ENCODE peak calls at places on chromosomes 12 and 14, in four cellular contexts. One of them, this sample, is unnamed.

GRCh38 chr14:63283501-63284248 is 35.1 kb downstream of the GPHB5 start:
- DNase-seq in K562: no peak
- DNase-seq in tibial nerve: no peak
- DNase-seq in suprapubic skin: no peak
- DNase-seq in this sample: no peak

GRCh38 chr14:21070610-21071224 is 613 bp downstream of the ARHGEF40 start:
- DNase-seq in K562: no peak
- DNase-seq in tibial nerve: no peak
- DNase-seq in suprapubic skin: no peak
- DNase-seq in this sample: no peak

GRCh38 chr14:49770212-49770817 is 2.4 kb downstream of the KLHDC2 start:
- DNase-seq in K562: no peak
- DNase-seq in tibial nerve: no peak
- DNase-seq in suprapubic skin: no peak
- DNase-seq in this sample: no peak

GRCh38 chr12:11513288-11513687 is 117.9 kb upstream of the PRB2 start:
- DNase-seq in K562: peak
- DNase-seq in tibial nerve: no peak
- DNase-seq in suprapubic skin: no peak
- DNase-seq in this sample: no peak

GRCh38 chr14:100416921-100417451 is 93.8 kb downstream of the SLC25A47 start:
- DNase-seq in K562: no peak
- DNase-seq in tibial nerve: no peak
- DNase-seq in suprapubic skin: no peak
- DNase-seq in this sample: no peak

GRCh38 chr12:9773216-9773877 is 12.6 kb upstream of the CD69 start:
- DNase-seq in K562: no peak
- DNase-seq in tibial nerve: no peak
- DNase-seq in suprapubic skin: no peak
- DNase-seq in this sample: no peak

GRCh38 chr12:123134265-123134664 is 16.6 kb downstream of the PITPNM2 start:
- DNase-seq in K562: no peak
- DNase-seq in tibial nerve: no peak
- DNase-seq in suprapubic skin: no peak
- DNase-seq in this sample: no peak

GRCh38 chr12:11075642-11076041 is 13.5 kb upstream of the TAS2R46 start:
- DNase-seq in K562: no peak
- DNase-seq in tibial nerve: no peak
- DNase-seq in suprapubic skin: no peak
- DNase-seq in this sample: no peak

GRCh38 chr12:125070117-125070516 is 4.9 kb downstream of the AACS start:
- DNase-seq in K562: no peak
- DNase-seq in tibial nerve: no peak
- DNase-seq in suprapubic skin: no peak
- DNase-seq in this sample: no peak

GRCh38 chr12:124441443-124442190 is 125.8 kb downstream of the NCOR2 start:
- DNase-seq in K562: peak
- DNase-seq in tibial nerve: no peak
- DNase-seq in suprapubic skin: no peak
- DNase-seq in this sample: no peak

GRCh38 chr12:105079011-105079570 is 5.2 kb downstream of the ALDH1L2 start:
- DNase-seq in K562: no peak
- DNase-seq in tibial nerve: no peak
- DNase-seq in suprapubic skin: no peak
- DNase-seq in this sample: no peak

GRCh38 chr14:88960528-88960927 is 136.1 kb downstream of the TTC8 start:
- DNase-seq in K562: no peak
- DNase-seq in tibial nerve: no peak
- DNase-seq in suprapubic skin: no peak
- DNase-seq in this sample: no peak

GRCh38 chr12:68750506-68750905 is 4.5 kb downstream of the SLC35E3 start:
- DNase-seq in K562: no peak
- DNase-seq in tibial nerve: no peak
- DNase-seq in suprapubic skin: no peak
- DNase-seq in this sample: no peak

GRCh38 chr14:85468815-85469214 is 61.1 kb upstream of the FLRT2 start:
- DNase-seq in K562: no peak
- DNase-seq in tibial nerve: no peak
- DNase-seq in suprapubic skin: no peak
- DNase-seq in this sample: no peak

GRCh38 chr14:105326891-105327694 is 12.5 kb downstream of the PACS2 start:
- DNase-seq in K562: no peak
- DNase-seq in tibial nerve: no peak
- DNase-seq in suprapubic skin: no peak
- DNase-seq in this sample: no peak

GRCh38 chr14:24270537-24271133 is 762 bp downstream of the RABGGTA start:
- DNase-seq in K562: no peak
- DNase-seq in tibial nerve: no peak
- DNase-seq in suprapubic skin: no peak
- DNase-seq in this sample: no peak

GRCh38 chr12:47753021-47754001 is 5.4 kb downstream of the RAPGEF3 start:
- DNase-seq in K562: no peak
- DNase-seq in tibial nerve: no peak
- DNase-seq in suprapubic skin: peak
- DNase-seq in this sample: no peak

GRCh38 chr14:100159107-100159864 is at the start of gene DEGS2:
- DNase-seq in K562: no peak
- DNase-seq in tibial nerve: no peak
- DNase-seq in suprapubic skin: no peak
- DNase-seq in this sample: no peak

GRCh38 chr14:105853907-105854599 is 327.7 kb downstream of the TMEM121 start:
- DNase-seq in K562: no peak
- DNase-seq in tibial nerve: no peak
- DNase-seq in suprapubic skin: no peak
- DNase-seq in this sample: no peak

GRCh38 chr14:104094056-104094708 is 8.7 kb downstream of the ASPG start:
- DNase-seq in K562: no peak
- DNase-seq in tibial nerve: no peak
- DNase-seq in suprapubic skin: no peak
- DNase-seq in this sample: no peak

GRCh38 chr12:111446044-111446581 is 40.4 kb downstream of the SH2B3 start:
- DNase-seq in K562: peak
- DNase-seq in tibial nerve: no peak
- DNase-seq in suprapubic skin: peak
- DNase-seq in this sample: peak

DNA sequence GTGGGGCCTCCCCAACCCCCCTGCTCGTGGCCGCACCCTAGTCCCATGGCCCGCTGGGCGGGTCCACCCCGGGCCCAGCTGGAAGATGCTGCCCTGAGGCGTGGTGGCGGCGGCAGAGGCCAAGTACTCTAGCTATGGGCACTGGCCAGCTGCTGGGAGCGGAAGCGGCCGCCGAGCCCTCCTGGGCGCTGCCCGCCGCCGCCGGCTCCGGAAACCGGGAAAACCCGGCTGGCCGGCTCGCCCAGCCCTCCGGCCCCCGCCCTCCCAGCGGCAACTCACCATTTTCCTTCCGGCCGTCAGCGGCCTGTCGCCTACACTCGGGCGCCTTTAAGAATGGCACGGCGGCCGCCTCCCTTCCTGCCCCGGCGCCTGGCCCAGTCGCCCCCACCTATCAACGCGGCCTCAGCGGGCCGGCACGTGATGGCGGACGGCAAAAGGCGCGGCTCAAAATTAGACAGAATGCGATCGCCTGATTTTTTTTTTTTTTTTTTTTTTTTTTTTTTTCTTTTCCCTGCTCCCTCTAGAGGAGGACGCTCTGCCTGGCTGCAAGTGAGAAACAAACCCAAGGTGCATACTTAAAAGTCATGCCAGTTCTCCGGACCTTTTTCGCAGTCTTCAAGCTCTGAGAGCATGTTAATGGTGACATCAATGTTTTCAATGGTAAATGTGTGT is at the start of gene GMFB:
- DNase-seq in K562: peak
- DNase-seq in tibial nerve: peak
- DNase-seq in suprapubic skin: peak
- DNase-seq in this sample: peak
- TF ChIP-seq EP300 in K562: peak
- TF ChIP-seq EP300 in tibial nerve: peak
- TF ChIP-seq EP300 in suprapubic skin: no peak
- TF ChIP-seq EP300 in this sample: no peak

GRCh38 chr12:121803861-121804416 is at the start of gene SETD1B:
- DNase-seq in K562: peak
- DNase-seq in tibial nerve: no peak
- DNase-seq in suprapubic skin: no peak
- DNase-seq in this sample: no peak
- TF ChIP-seq POLR2A in K562: no peak
- TF ChIP-seq POLR2A in tibial nerve: no peak
- TF ChIP-seq POLR2A in suprapubic skin: no peak
- TF ChIP-seq POLR2A in this sample: no peak

GRCh38 chr12:53101266-53101665 is 2.0 kb upstream of the SOAT2 start:
- DNase-seq in K562: no peak
- DNase-seq in tibial nerve: no peak
- DNase-seq in suprapubic skin: peak
- DNase-seq in this sample: no peak

GRCh38 chr12:53102883-53103807 is at the start of gene SOAT2:
- DNase-seq in K562: peak
- DNase-seq in tibial nerve: no peak
- DNase-seq in suprapubic skin: peak
- DNase-seq in this sample: no peak

GRCh38 chr12:53100466-53101151 is 2.7 kb upstream of the SOAT2 start:
- DNase-seq in K562: no peak
- DNase-seq in tibial nerve: no peak
- DNase-seq in suprapubic skin: peak
- DNase-seq in this sample: no peak

GRCh38 chr12:53103860-53104305 is 597 bp downstream of the SOAT2 start:
- DNase-seq in K562: no peak
- DNase-seq in tibial nerve: no peak
- DNase-seq in suprapubic skin: peak
- DNase-seq in this sample: no peak

GRCh38 chr12:53101931-53102781 is 1.1 kb upstream of the SOAT2 start:
- DNase-seq in K562: no peak
- DNase-seq in tibial nerve: no peak
- DNase-seq in suprapubic skin: peak
- DNase-seq in this sample: no peak
- H3K27ac ChIP-seq in K562: no peak
- H3K27ac ChIP-seq in tibial nerve: no peak
- H3K27ac ChIP-seq in suprapubic skin: no peak
- H3K27ac ChIP-seq in this sample: no peak

GRCh38 chr12:8026282-8026637 is 6.3 kb upstream of the FOXJ2 start:
- DNase-seq in K562: no peak
- DNase-seq in tibial nerve: no peak
- DNase-seq in suprapubic skin: no peak
- DNase-seq in this sample: no peak
- TF ChIP-seq EP300 in K562: no peak
- TF ChIP-seq EP300 in tibial nerve: peak
- TF ChIP-seq EP300 in suprapubic skin: peak
- TF ChIP-seq EP300 in this sample: no peak

This sample was measured in esophagus muscularis mucosa.